ENCODE peak calls at places on chromosomes 16 and 17, in five cellular contexts. Z, Q, P, H and N are unnamed samples.
A peak's percentile ranks its signal among the peaks of the same experiment; 100 is the strongest.

GRCh38 chr17:14061666-14062560 is 7.4 kb upstream of the COX10 start:
- DNase-seq in Z (peak; percentile 80), Q (no peak), P (no peak), H (peak; percentile 18), N (no peak)

GRCh38 chr17:17132746-17133145 is 73.4 kb downstream of the PLD6 start:
- DNase-seq in Z (no peak), Q (no peak), P (no peak), H (no peak), N (no peak)

GRCh38 chr17:20914658-20915057 is 128.2 kb downstream of the USP22 start:
- DNase-seq in Z (no peak), Q (no peak), P (no peak), H (no peak), N (no peak)

GRCh38 chr16:12236491-12237030 is 260.0 kb downstream of the SNX29 start:
- DNase-seq in Z (peak; percentile 11), Q (no peak), P (no peak), H (no peak), N (no peak)

GRCh38 chr17:48632579-48633265 is 6.6 kb upstream of the HOXB9 start:
- DNase-seq in Z (no peak), Q (no peak), P (no peak), H (no peak), N (no peak)

GRCh38 chr16:85436636-85437160 is 176.4 kb upstream of the GSE1 start:
- DNase-seq in Z (peak; percentile 15), Q (peak; percentile 93), P (no peak), H (no peak), N (no peak)

GRCh38 chr16:526181-527014 is 1.1 kb upstream of the CAPN15 start:
- DNase-seq in Z (peak; percentile 41), Q (peak; percentile 67), P (no peak), H (peak; percentile 86), N (no peak)

GRCh38 chr17:80348551-80349436 is 66.2 kb upstream of the ENDOV start:
- DNase-seq in Z (peak; percentile 28), Q (no peak), P (no peak), H (no peak), N (no peak)

GRCh38 chr16:79627092-79627491 is 26.6 kb upstream of the MAF start:
- DNase-seq in Z (no peak), Q (no peak), P (no peak), H (no peak), N (no peak)

GRCh38 chr17:65914784-65915342 is 277.1 kb downstream of the CEP112 start:
- DNase-seq in Z (no peak), Q (no peak), P (no peak), H (no peak), N (peak; percentile 22)

GRCh38 chr17:21186399-21187187 is 27.4 kb downstream of the TMEM11 start:
- DNase-seq in Z (no peak), Q (no peak), P (no peak), H (no peak), N (no peak)

GRCh38 chr17:32519769-32520701 is 33.2 kb downstream of the CDK5R1 start:
- DNase-seq in Z (peak; percentile 17), Q (no peak), P (peak; percentile 30), H (no peak), N (no peak)
- H3K4me3 ChIP-seq in Z (peak overlapping the region; percentile 38), Q (no peak overlapping the region), P (peak overlapping the region; percentile 47), H (no peak overlapping the region), N (peak overlapping the region; percentile 48)

GRCh38 chr17:59621771-59622170 is 2.1 kb downstream of the CLTC start:
- DNase-seq in Z (no peak), Q (no peak), P (no peak), H (no peak), N (no peak)
- H3K4me3 ChIP-seq in Z (peak overlapping the region; percentile 93), Q (peak overlapping the region; percentile 99), P (peak overlapping the region; percentile 12), H (no peak overlapping the region), N (no peak overlapping the region)

GRCh38 chr16:49440156-49441065 is 66.8 kb downstream of the C16orf78 start:
- DNase-seq in Z (no peak), Q (no peak), P (no peak), H (no peak), N (no peak)

GRCh38 chr16:49443576-49443975 is 70.0 kb downstream of the C16orf78 start:
- DNase-seq in Z (no peak), Q (no peak), P (no peak), H (no peak), N (no peak)

GRCh38 chr16:49439676-49440075 is 66.1 kb downstream of the C16orf78 start:
- DNase-seq in Z (no peak), Q (no peak), P (no peak), H (no peak), N (no peak)

GRCh38 chr16:49442805-49443204 is 69.2 kb downstream of the C16orf78 start:
- DNase-seq in Z (no peak), Q (no peak), P (no peak), H (no peak), N (no peak)

DNA sequence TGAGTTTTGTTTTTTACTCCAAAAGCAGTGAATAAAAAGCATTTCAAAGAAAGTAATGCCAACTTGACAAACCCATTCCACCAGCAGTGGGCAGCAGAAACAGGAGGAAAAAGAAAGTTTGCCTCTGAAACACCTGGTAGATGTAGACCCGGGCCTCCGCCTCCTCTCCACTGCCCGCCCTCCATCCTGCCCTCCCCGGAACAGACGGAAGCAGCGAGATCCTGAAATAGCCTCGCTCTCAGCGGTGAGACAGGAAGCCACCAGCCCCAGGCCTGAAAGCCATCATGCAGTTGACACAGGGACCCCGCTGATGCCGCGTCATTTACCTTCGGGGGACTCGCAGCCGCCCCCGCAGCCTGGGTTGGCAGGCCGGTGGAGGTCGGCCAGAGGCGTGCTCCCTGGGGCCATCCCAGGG is 67.8 kb downstream of the C16orf78 start:
- DNase-seq in Z (no peak), Q (no peak), P (peak; percentile 49), H (no peak), N (peak; percentile 94)
- H3K4me3 ChIP-seq in Z (no peak overlapping the region), Q (no peak overlapping the region), P (peak overlapping the region; percentile 15), H (no peak overlapping the region), N (peak overlapping the region; percentile 50)

DNA sequence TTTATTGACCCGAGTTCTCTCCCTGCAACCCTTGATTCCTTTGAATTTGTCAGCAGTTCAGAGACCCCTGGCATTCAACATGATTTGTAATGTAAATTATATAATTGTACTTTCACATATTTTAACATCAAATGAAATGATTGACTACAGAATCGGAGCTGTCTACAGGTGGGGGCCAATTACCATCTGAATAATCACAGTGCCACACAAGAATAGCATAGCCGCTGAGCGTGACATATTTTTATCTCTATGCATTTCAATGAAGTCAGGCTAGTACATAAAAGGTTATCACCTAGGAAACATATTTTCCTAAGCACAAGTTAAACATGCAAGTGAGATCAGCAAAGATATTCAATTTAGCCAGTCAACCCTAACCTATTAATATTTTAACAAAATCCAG is 66.8 kb downstream of the IRX6 start:
- DNase-seq in Z (no peak), Q (no peak), P (no peak), H (no peak), N (no peak)
- H3K4me3 ChIP-seq in Z (no peak overlapping the region), Q (no peak overlapping the region), P (no peak overlapping the region), H (no peak overlapping the region), N (no peak overlapping the region)

GRCh38 chr16:31213877-31214704 is at the start of gene TRIM72:
- DNase-seq in Z (no peak), Q (no peak), P (no peak), H (no peak), N (no peak)
- H3K4me3 ChIP-seq in Z (peak within 1 kb of the TSS; percentile 12), Q (no peak within 1 kb of the TSS), P (peak within 1 kb of the TSS; percentile 48), H (no peak within 1 kb of the TSS), N (no peak within 1 kb of the TSS)

GRCh38 chr16:14357328-14357727 is 272.7 kb downstream of the PARN start:
- DNase-seq in Z (no peak), Q (no peak), P (no peak), H (peak; percentile 57), N (no peak)

GRCh38 chr16:14353340-14353739 is 276.7 kb downstream of the PARN start:
- DNase-seq in Z (no peak), Q (no peak), P (no peak), H (no peak), N (no peak)

GRCh38 chr16:14351647-14352046 is 278.4 kb downstream of the PARN start:
- DNase-seq in Z (no peak), Q (no peak), P (no peak), H (peak; percentile 36), N (no peak)

GRCh38 chr16:14356064-14356463 is 274.0 kb downstream of the PARN start:
- DNase-seq in Z (no peak), Q (no peak), P (no peak), H (no peak), N (no peak)

GRCh38 chr16:14354561-14355351 is 275.3 kb downstream of the PARN start:
- DNase-seq in Z (no peak), Q (no peak), P (no peak), H (no peak), N (peak; percentile 30)
- H3K4me3 ChIP-seq in Z (peak overlapping the region; percentile 31), Q (no peak overlapping the region), P (peak overlapping the region; percentile 47), H (no peak overlapping the region), N (no peak overlapping the region)

GRCh38 chr17:61401280-61402072 is 1.8 kb downstream of the TBX2 start:
- DNase-seq in Z (no peak), Q (no peak), P (no peak), H (no peak), N (no peak)

GRCh38 chr17:61402073-61402541 is 2.5 kb downstream of the TBX2 start:
- DNase-seq in Z (no peak), Q (no peak), P (no peak), H (no peak), N (no peak)

GRCh38 chr17:61404702-61405046 is 5.0 kb downstream of the TBX2 start:
- DNase-seq in Z (no peak), Q (no peak), P (no peak), H (no peak), N (no peak)

GRCh38 chr17:61403846-61404701 is 4.4 kb downstream of the TBX2 start:
- DNase-seq in Z (no peak), Q (no peak), P (no peak), H (no peak), N (no peak)

GRCh38 chr17:61402978-61403845 is 3.6 kb downstream of the TBX2 start:
- DNase-seq in Z (no peak), Q (no peak), P (no peak), H (no peak), N (no peak)
- H3K4me3 ChIP-seq in Z (peak overlapping the region; percentile 86), Q (no peak overlapping the region), P (peak overlapping the region; percentile 36), H (no peak overlapping the region), N (peak overlapping the region; percentile 33)